ENCODE peak calls at places on chromosomes 7 and 10, in four cellular contexts. Z is MV-4-11, X is pons, I is T47D. N is an unnamed sample.

GRCh38 chr7:94923412-94923811 is 16.0 kb downstream of the PPP1R9A start:
- DNase-seq in I (no peak), X (no peak), Z (peak; percentile 19), N (no peak)

GRCh38 chr7:24318326-24318725 is 34.3 kb downstream of the NPY start:
- DNase-seq in Z (no peak), I (peak; percentile 21), X (no peak), N (no peak)

GRCh38 chr7:91683823-91684222 is 196.7 kb downstream of the MTERF1 start:
- DNase-seq in I (no peak), X (no peak), Z (peak; percentile 93), N (peak; percentile 2)

GRCh38 chr10:47243356-47243755 is 56.6 kb upstream of the GDF10 start:
- DNase-seq in Z (no peak), X (no peak), I (no peak), N (no peak)

GRCh38 chr7:36651404-36651803 is 72.9 kb downstream of the AOAH start:
- DNase-seq in Z (peak; percentile 4), X (no peak), I (no peak), N (no peak)

GRCh38 chr10:113657544-113657943 is 6.3 kb downstream of the NRAP start:
- DNase-seq in I (no peak), X (no peak), Z (no peak), N (no peak)

GRCh38 chr10:115093776-115094361 is 704 bp downstream of the ATRNL1 start:
- DNase-seq in Z (no peak), I (peak; percentile 38), X (no peak), N (no peak)

GRCh38 chr7:29609162-29610030 is 45.8 kb downstream of the PRR15 start:
- DNase-seq in X (peak; percentile 12), I (peak; percentile 44), Z (no peak), N (no peak)

GRCh38 chr7:34756025-34756437 is 98.0 kb downstream of the NPSR1 start:
- DNase-seq in I (no peak), Z (no peak), X (no peak), N (peak; percentile 81)

GRCh38 chr7:134804854-134805253 is 25.4 kb downstream of the CALD1 start:
- DNase-seq in I (no peak), X (no peak), Z (no peak), N (no peak)

GRCh38 chr10:110304394-110304779 is 333 bp downstream of the SMNDC1 start:
- DNase-seq in X (no peak), I (peak; percentile 23), Z (no peak), N (no peak)

GRCh38 chr7:149742075-149742701 is 31.2 kb downstream of the ZNF467 start:
- DNase-seq in Z (peak; percentile 31), X (peak; percentile 71), I (peak; percentile 58), N (no peak)

GRCh38 chr10:91552706-91553105 is 80.2 kb downstream of the PPP1R3C start:
- DNase-seq in I (no peak), Z (no peak), X (no peak), N (no peak)

GRCh38 chr10:111498560-111498959 is 421.7 kb downstream of the ADRA2A start:
- DNase-seq in I (no peak), X (no peak), Z (no peak), N (no peak)

GRCh38 chr7:49264530-49264929 is 340.2 kb downstream of the CDC14C start:
- DNase-seq in Z (no peak), X (no peak), I (no peak), N (no peak)

GRCh38 chr7:13991791-13992620 is 2.5 kb upstream of the ETV1 start:
- DNase-seq in I (no peak), Z (no peak), X (peak; percentile 58), N (no peak)

GRCh38 chr10:28207799-28208198 is 95.1 kb downstream of the MPP7 start:
- DNase-seq in X (no peak), I (no peak), Z (no peak), N (no peak)

GRCh38 chr10:126157127-126157526 is 231.2 kb downstream of the ADAM12 start:
- DNase-seq in I (no peak), X (no peak), Z (no peak), N (no peak)

GRCh38 chr7:151403764-151404163 is 6.1 kb downstream of the WDR86 start:
- DNase-seq in Z (no peak), X (no peak), I (no peak), N (no peak)

GRCh38 chr7:2530076-2530967 is 10.7 kb downstream of the LFNG start:
- DNase-seq in I (no peak), Z (peak; percentile 94), X (peak; percentile 58), N (no peak)

GRCh38 chr10:48509974-48510692 is 94.7 kb downstream of the ARHGAP22 start:
- DNase-seq in Z (peak; percentile 47), X (no peak), I (peak; percentile 37), N (no peak)

GRCh38 chr7:12570529-12571461 is at the start of gene SCIN:
- DNase-seq in I (peak; percentile 62), X (peak; percentile 60), Z (no peak), N (no peak)

GRCh38 chr7:34320926-34321609 is 336.9 kb upstream of the NPSR1 start:
- DNase-seq in X (peak; percentile 69), Z (peak; percentile 20), I (peak; percentile 86), N (peak; percentile 3)

N was measured in NCI-H446 treated with DMSO at 0.1 percent for 48 hours.